ENCODE peak calls at places on chromosomes 16 and 17, in six cellular contexts. P is OCI-LY7, M is A549, N is astrocyte, C is ovary, B is pancreas. F is an unnamed sample. For H3K9me3, the result is how much of the 10 kb centered on the place peaks cover.

GRCh38 chr16:81451753-81452680 is 7.4 kb downstream of the CMIP start:
- DNase-seq in N (no peak), M (no peak), P (no peak), B (no peak), C (no peak), F (no peak)

GRCh38 chr16:57616871-57617270 is 11.6 kb upstream of the ADGRG1 start:
- DNase-seq in M (no peak), N (no peak), P (no peak), B (no peak), C (no peak), F (peak)

GRCh38 chr17:78526231-78527025 is 50.8 kb downstream of the DNAH17 start:
- DNase-seq in N (no peak), P (no peak), M (no peak), C (no peak), B (no peak), F (no peak)

GRCh38 chr16:82241469-82242052 is 71.5 kb upstream of the MPHOSPH6 start:
- DNase-seq in N (no peak), P (no peak), B (no peak), C (no peak), M (no peak), F (no peak)

GRCh38 chr17:79664925-79665738 is 54.3 kb upstream of the RBFOX3 start:
- DNase-seq in M (no peak), P (no peak), C (peak), N (no peak), B (peak), F (peak)

GRCh38 chr17:83173180-83173996 is 94.0 kb downstream of the METRNL start:
- DNase-seq in C (peak), M (no peak), P (no peak), N (no peak), B (peak), F (peak)

GRCh38 chr16:82651921-82652601 is 25.3 kb downstream of the CDH13 start:
- DNase-seq in C (no peak), B (no peak), N (no peak), M (no peak), P (peak), F (no peak)

GRCh38 chr17:56833023-56833811 is 503 bp downstream of the C17orf67 start:
- DNase-seq in P (peak), B (peak), C (peak), N (peak), M (peak), F (peak)

GRCh38 chr17:68437979-68438877 is 19.1 kb downstream of the WIPI1 start:
- DNase-seq in M (no peak), P (peak), B (no peak), N (no peak), C (no peak), F (no peak)

GRCh38 chr16:12907670-12908233 is 6.4 kb downstream of the SHISA9 start:
- DNase-seq in B (no peak), C (no peak), N (no peak), P (peak), M (no peak), F (no peak)

GRCh38 chr16:49350265-49351103 is 23.1 kb upstream of the C16orf78 start:
- DNase-seq in C (peak), N (peak), M (peak), B (peak), P (peak), F (peak)

GRCh38 chr16:69328854-69329316 is 1.5 kb downstream of the PDF start:
- DNase-seq in N (no peak), M (no peak), C (no peak), P (peak), B (peak), F (no peak)

GRCh38 chr17:1158879-1159278 is 20.9 kb downstream of the ABR start:
- DNase-seq in C (no peak), P (no peak), M (no peak), B (no peak), N (peak), F (no peak)

GRCh38 chr17:40550608-40551007 is 14.7 kb downstream of the CCR7 start:
- DNase-seq in C (peak), P (no peak), N (peak), M (no peak), B (no peak), F (peak)

GRCh38 chr16:11133344-11133921 is 122.6 kb downstream of the SOCS1 start:
- DNase-seq in B (peak), N (peak), P (no peak), M (no peak), C (peak), F (no peak)

GRCh38 chr16:71807905-71808592 is 585 bp downstream of the AP1G1 start:
- DNase-seq in P (no peak), B (peak), C (no peak), M (peak), N (peak), F (peak)

GRCh38 chr17:42403150-42403549 is 14.9 kb upstream of the STAT3 start:
- DNase-seq in B (no peak), C (no peak), M (no peak), P (peak), N (no peak), F (peak)

GRCh38 chr17:10790491-10791401 is 13.2 kb downstream of the TMEM238L start:
- DNase-seq in M (no peak), C (peak), P (no peak), B (peak), N (no peak), F (no peak)

GRCh38 chr17:17963066-17963465 is 9.1 kb downstream of the TOM1L2 start:
- DNase-seq in C (no peak), M (no peak), B (no peak), N (no peak), P (no peak), F (no peak)

GRCh38 chr16:9258423-9259051 is 167.1 kb downstream of the HAPSTR1 start:
- DNase-seq in N (peak), P (peak), M (peak), C (no peak), B (peak), F (peak)

GRCh38 chr16:58510097-58510775 is 5.1 kb upstream of the SETD6 start:
- DNase-seq in M (no peak), P (no peak), B (no peak), C (peak), N (no peak), F (no peak)

GRCh38 chr17:58278661-58279015 is 2.1 kb downstream of the MPO start:
- DNase-seq in B (peak), N (no peak), P (no peak), C (no peak), M (no peak), F (no peak)

GRCh38 chr16:15976225-15976812 is 26.9 kb downstream of the ABCC1 start:
- DNase-seq in B (no peak), C (no peak), P (no peak), M (no peak), N (no peak), F (no peak)
- H3K9me3 ChIP-seq in B (under half), C (under half), P (half or more), M (under half), N (under half), F (under half)

GRCh38 chr16:53899471-53899870 is 195.5 kb downstream of the FTO start:
- DNase-seq in M (no peak), B (no peak), C (no peak), P (no peak), N (peak), F (no peak)
- H3K9me3 ChIP-seq in M (under half), B (under half), C (under half), P (under half), N (under half), F (under half)

GRCh38 chr16:64308721-64309120 is 813.1 kb downstream of the CDH11 start:
- DNase-seq in N (no peak), P (no peak), M (no peak), B (no peak), C (no peak), F (no peak)
- H3K9me3 ChIP-seq in N (under half), P (under half), M (under half), B (under half), C (under half), F (under half)

GRCh38 chr16:50411034-50411433 is 42.2 kb upstream of the BRD7 start:
- DNase-seq in N (no peak), P (no peak), B (no peak), C (no peak), M (no peak), F (no peak)

GRCh38 chr16:50419116-50419515 is 50.3 kb upstream of the BRD7 start:
- DNase-seq in B (no peak), M (no peak), C (no peak), N (no peak), P (no peak), F (no peak)

GRCh38 chr16:50416388-50416787 is 47.6 kb upstream of the BRD7 start:
- DNase-seq in N (no peak), B (no peak), P (no peak), M (no peak), C (no peak), F (no peak)

DNA sequence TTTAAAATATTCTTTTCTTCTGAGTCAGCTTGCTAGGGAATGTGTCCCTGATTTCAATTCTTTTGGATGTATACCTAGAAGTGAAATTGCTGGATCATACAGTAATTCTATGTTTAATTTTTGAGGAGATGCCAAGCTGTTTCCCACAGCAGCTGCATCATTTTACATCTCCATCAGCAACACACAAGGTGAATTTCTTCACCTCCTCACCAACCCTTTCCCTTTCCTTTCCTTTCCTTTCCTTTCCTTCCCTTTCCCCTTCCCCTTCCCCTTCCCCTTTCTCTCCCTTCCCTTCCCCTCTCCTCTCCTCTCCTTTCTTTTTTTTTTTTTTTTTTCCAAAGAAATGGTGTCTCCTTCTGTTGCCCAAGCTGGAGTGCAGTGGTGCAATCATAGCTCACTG is 45.4 kb upstream of the BRD7 start:
- DNase-seq in B (no peak), C (no peak), M (no peak), N (no peak), P (no peak), F (no peak)
- H3K9me3 ChIP-seq in B (under half), C (under half), M (under half), N (under half), P (under half), F (under half)

DNA sequence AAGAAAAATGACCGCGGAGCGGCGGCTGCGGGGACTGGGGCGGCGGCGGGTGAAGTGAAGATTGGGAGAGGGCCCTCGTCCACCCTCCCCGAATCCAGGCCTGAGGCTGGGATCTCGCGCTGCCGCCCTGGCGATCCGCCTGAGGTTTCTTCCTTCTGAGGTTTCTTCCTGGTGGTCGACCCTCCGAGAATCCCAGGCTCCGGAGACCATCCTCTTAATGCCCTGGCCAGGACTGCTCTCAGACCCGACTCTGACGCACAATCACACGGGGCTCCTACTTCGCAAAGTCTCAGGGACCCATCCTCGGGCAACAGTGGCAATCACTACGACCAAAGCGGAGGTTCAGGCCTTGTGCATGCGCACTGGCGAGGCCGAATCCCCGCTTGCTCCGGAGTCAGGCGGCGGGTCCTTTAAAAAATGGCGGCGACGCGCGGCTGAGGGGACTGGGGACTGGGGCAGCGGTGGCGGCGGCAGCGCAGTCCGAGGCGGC is 18.0 kb upstream of the KCNJ18 start:
- DNase-seq in B (no peak), P (no peak), N (no peak), C (no peak), M (no peak), F (no peak)
- H3K9me3 ChIP-seq in B (under half), P (under half), N (under half), C (under half), M (under half), F (under half)